ENCODE peak calls at places on chromosomes 7 and 10, in five cellular contexts. One of them, this sample, is unnamed.

GRCh38 chr7:127047521-127047920 is 205.2 kb downstream of the GRM8 start:
- DNase-seq in mucosa of descending colon: no peak
- DNase-seq in heart right ventricle: no peak
- DNase-seq in thoracic aorta: no peak
- DNase-seq in NB4: no peak
- DNase-seq in this sample: no peak

GRCh38 chr10:31768467-31768866 is 160.2 kb downstream of the ARHGAP12 start:
- DNase-seq in thoracic aorta: no peak
- DNase-seq in mucosa of descending colon: no peak
- DNase-seq in NB4: no peak
- DNase-seq in heart right ventricle: no peak
- DNase-seq in this sample: no peak

GRCh38 chr10:31838065-31838464 is 90.6 kb downstream of the ARHGAP12 start:
- DNase-seq in heart right ventricle: no peak
- DNase-seq in mucosa of descending colon: no peak
- DNase-seq in NB4: peak
- DNase-seq in thoracic aorta: no peak
- DNase-seq in this sample: no peak

GRCh38 chr10:99711129-99711719 is 20.7 kb downstream of the COX15 start:
- DNase-seq in thoracic aorta: no peak
- DNase-seq in NB4: peak
- DNase-seq in mucosa of descending colon: no peak
- DNase-seq in heart right ventricle: no peak
- DNase-seq in this sample: no peak

GRCh38 chr7:158060216-158060615 is 527.4 kb downstream of the PTPRN2 start:
- DNase-seq in NB4: no peak
- DNase-seq in thoracic aorta: no peak
- DNase-seq in mucosa of descending colon: no peak
- DNase-seq in heart right ventricle: no peak
- DNase-seq in this sample: peak

GRCh38 chr10:101655581-101655980 is 39.4 kb downstream of the FBXW4 start:
- DNase-seq in mucosa of descending colon: no peak
- DNase-seq in heart right ventricle: no peak
- DNase-seq in NB4: no peak
- DNase-seq in thoracic aorta: no peak
- DNase-seq in this sample: no peak

GRCh38 chr7:158239290-158239981 is 348.2 kb downstream of the PTPRN2 start:
- DNase-seq in mucosa of descending colon: no peak
- DNase-seq in thoracic aorta: no peak
- DNase-seq in NB4: no peak
- DNase-seq in heart right ventricle: no peak
- DNase-seq in this sample: no peak

GRCh38 chr7:41881313-41882130 is 178.6 kb upstream of the INHBA start:
- DNase-seq in heart right ventricle: no peak
- DNase-seq in NB4: peak
- DNase-seq in mucosa of descending colon: peak
- DNase-seq in thoracic aorta: no peak
- DNase-seq in this sample: no peak

GRCh38 chr7:150685219-150686029 is at the start of gene GIMAP2:
- DNase-seq in mucosa of descending colon: no peak
- DNase-seq in NB4: peak
- DNase-seq in heart right ventricle: no peak
- DNase-seq in thoracic aorta: no peak
- DNase-seq in this sample: no peak

GRCh38 chr7:55977831-55978230 is 13.4 kb downstream of the NIPSNAP2 start:
- DNase-seq in thoracic aorta: no peak
- DNase-seq in heart right ventricle: no peak
- DNase-seq in NB4: no peak
- DNase-seq in mucosa of descending colon: no peak
- DNase-seq in this sample: no peak

GRCh38 chr10:31204090-31204489 is 114.9 kb upstream of the ZEB1 start:
- DNase-seq in heart right ventricle: no peak
- DNase-seq in NB4: no peak
- DNase-seq in mucosa of descending colon: no peak
- DNase-seq in thoracic aorta: no peak
- DNase-seq in this sample: no peak

GRCh38 chr7:105408791-105409410 is 20.2 kb upstream of the SRPK2 start:
- DNase-seq in NB4: no peak
- DNase-seq in heart right ventricle: no peak
- DNase-seq in mucosa of descending colon: no peak
- DNase-seq in thoracic aorta: no peak
- DNase-seq in this sample: no peak

GRCh38 chr10:4022473-4022872 is 237.5 kb upstream of the KLF6 start:
- DNase-seq in heart right ventricle: no peak
- DNase-seq in thoracic aorta: no peak
- DNase-seq in mucosa of descending colon: no peak
- DNase-seq in NB4: no peak
- DNase-seq in this sample: no peak

GRCh38 chr10:127119901-127120300 is 76.5 kb downstream of the INSYN2A start:
- DNase-seq in heart right ventricle: no peak
- DNase-seq in thoracic aorta: no peak
- DNase-seq in NB4: no peak
- DNase-seq in mucosa of descending colon: no peak
- DNase-seq in this sample: no peak

GRCh38 chr10:131568866-131569265 is 257.3 kb upstream of the TCERG1L start:
- DNase-seq in heart right ventricle: no peak
- DNase-seq in thoracic aorta: no peak
- DNase-seq in NB4: no peak
- DNase-seq in mucosa of descending colon: no peak
- DNase-seq in this sample: no peak

DNA sequence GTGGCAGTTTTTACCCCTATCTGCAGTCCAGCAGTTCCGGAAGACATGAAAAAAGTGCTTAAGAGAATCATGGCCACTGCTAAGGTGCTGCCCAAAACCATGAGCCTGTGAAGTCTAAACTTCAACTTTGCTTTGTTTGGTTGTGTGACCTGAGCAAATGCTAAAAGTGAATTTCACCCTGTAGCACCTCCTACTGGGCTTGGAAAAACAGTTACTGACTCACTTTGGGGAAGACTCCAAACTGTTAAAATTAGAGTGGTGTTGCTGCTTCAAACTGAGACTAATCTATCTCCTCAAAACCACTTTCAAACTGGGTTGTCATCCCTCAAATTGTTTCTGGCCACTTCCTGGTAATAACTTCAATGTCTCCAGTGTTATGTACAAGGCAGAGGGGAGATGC is 21.3 kb downstream of the MKX start:
- DNase-seq in NB4: peak
- DNase-seq in thoracic aorta: no peak
- DNase-seq in mucosa of descending colon: no peak
- DNase-seq in heart right ventricle: no peak
- DNase-seq in this sample: no peak
- H3K4me3 ChIP-seq in NB4: no peak
- H3K4me3 ChIP-seq in thoracic aorta: no peak
- H3K4me3 ChIP-seq in mucosa of descending colon: no peak
- H3K4me3 ChIP-seq in heart right ventricle: no peak
- H3K4me3 ChIP-seq in this sample: no peak

GRCh38 chr7:44962483-44963251 is 16.1 kb downstream of the MYO1G start:
- DNase-seq in mucosa of descending colon: no peak
- DNase-seq in heart right ventricle: no peak
- DNase-seq in NB4: peak
- DNase-seq in thoracic aorta: no peak
- DNase-seq in this sample: no peak
- H3K4me3 ChIP-seq in mucosa of descending colon: no peak
- H3K4me3 ChIP-seq in heart right ventricle: peak
- H3K4me3 ChIP-seq in NB4: no peak
- H3K4me3 ChIP-seq in thoracic aorta: peak
- H3K4me3 ChIP-seq in this sample: no peak

GRCh38 chr7:16804674-16805439 is at the start of gene AGR2:
- DNase-seq in NB4: no peak
- DNase-seq in thoracic aorta: no peak
- DNase-seq in heart right ventricle: no peak
- DNase-seq in mucosa of descending colon: peak
- DNase-seq in this sample: peak
- H3K4me3 ChIP-seq in NB4: no peak
- H3K4me3 ChIP-seq in thoracic aorta: no peak
- H3K4me3 ChIP-seq in heart right ventricle: no peak
- H3K4me3 ChIP-seq in mucosa of descending colon: peak
- H3K4me3 ChIP-seq in this sample: no peak

GRCh38 chr10:70479161-70479531 is 579 bp downstream of the PALD1 start:
- DNase-seq in NB4: peak
- DNase-seq in thoracic aorta: no peak
- DNase-seq in heart right ventricle: no peak
- DNase-seq in mucosa of descending colon: no peak
- DNase-seq in this sample: no peak
- H3K4me3 ChIP-seq in NB4: peak
- H3K4me3 ChIP-seq in thoracic aorta: peak
- H3K4me3 ChIP-seq in heart right ventricle: peak
- H3K4me3 ChIP-seq in mucosa of descending colon: no peak
- H3K4me3 ChIP-seq in this sample: peak

This sample was measured in kidney.